ENCODE peak calls at places on chromosomes 4 and X, in five cellular contexts. One of them, this sample, is unnamed.

GRCh38 chrX:27890611-27891010 is 82.8 kb downstream of the MAGEB10 start:
- DNase-seq in omental fat pad: no peak
- DNase-seq in breast epithelium: no peak
- DNase-seq in mucosa of descending colon: no peak
- DNase-seq in cardiac muscle cell: no peak
- DNase-seq in this sample: no peak

GRCh38 chrX:9315086-9315485 is 149.8 kb upstream of the TBL1X start:
- DNase-seq in cardiac muscle cell: no peak
- DNase-seq in breast epithelium: no peak
- DNase-seq in omental fat pad: no peak
- DNase-seq in mucosa of descending colon: no peak
- DNase-seq in this sample: no peak

GRCh38 chrX:72573158-72573511 is 492 bp upstream of the HDAC8 start:
- DNase-seq in mucosa of descending colon: no peak
- DNase-seq in breast epithelium: no peak
- DNase-seq in cardiac muscle cell: no peak
- DNase-seq in omental fat pad: no peak
- DNase-seq in this sample: no peak

GRCh38 chr4:40178672-40179071 is 18.2 kb upstream of the RHOH start:
- DNase-seq in mucosa of descending colon: no peak
- DNase-seq in cardiac muscle cell: no peak
- DNase-seq in omental fat pad: no peak
- DNase-seq in breast epithelium: no peak
- DNase-seq in this sample: no peak

GRCh38 chr4:14178421-14178820 is 550.9 kb upstream of the BOD1L1 start:
- DNase-seq in omental fat pad: no peak
- DNase-seq in cardiac muscle cell: no peak
- DNase-seq in breast epithelium: no peak
- DNase-seq in mucosa of descending colon: no peak
- DNase-seq in this sample: no peak

GRCh38 chr4:184274288-184274951 is 56.7 kb upstream of the ENPP6 start:
- DNase-seq in cardiac muscle cell: peak; percentile 11
- DNase-seq in mucosa of descending colon: no peak
- DNase-seq in omental fat pad: no peak
- DNase-seq in breast epithelium: no peak
- DNase-seq in this sample: no peak

GRCh38 chr4:21130606-21131005 is 430.3 kb downstream of the PACRGL start:
- DNase-seq in cardiac muscle cell: no peak
- DNase-seq in breast epithelium: no peak
- DNase-seq in omental fat pad: no peak
- DNase-seq in mucosa of descending colon: no peak
- DNase-seq in this sample: no peak

GRCh38 chr4:87354168-87355102 is 31.8 kb upstream of the HSD17B13 start:
- DNase-seq in breast epithelium: no peak
- DNase-seq in cardiac muscle cell: no peak
- DNase-seq in omental fat pad: no peak
- DNase-seq in mucosa of descending colon: no peak
- DNase-seq in this sample: no peak

GRCh38 chr4:109216085-109216696 is 86.3 kb downstream of the COL25A1 start:
- DNase-seq in omental fat pad: no peak
- DNase-seq in mucosa of descending colon: no peak
- DNase-seq in cardiac muscle cell: no peak
- DNase-seq in breast epithelium: no peak
- DNase-seq in this sample: no peak

GRCh38 chr4:186015212-186015817 is 53.6 kb upstream of the TLR3 start:
- DNase-seq in mucosa of descending colon: no peak
- DNase-seq in cardiac muscle cell: no peak
- DNase-seq in breast epithelium: no peak
- DNase-seq in omental fat pad: no peak
- DNase-seq in this sample: no peak

GRCh38 chrX:8289523-8289922 is 118.5 kb upstream of the VCX2 start:
- DNase-seq in breast epithelium: no peak
- DNase-seq in omental fat pad: no peak
- DNase-seq in mucosa of descending colon: no peak
- DNase-seq in cardiac muscle cell: no peak
- DNase-seq in this sample: no peak

GRCh38 chrX:110175146-110175545 is 142.7 kb downstream of the AMMECR1 start:
- DNase-seq in breast epithelium: no peak
- DNase-seq in cardiac muscle cell: no peak
- DNase-seq in mucosa of descending colon: no peak
- DNase-seq in omental fat pad: no peak
- DNase-seq in this sample: no peak

GRCh38 chr4:160947653-160948052 is 1216.1 kb downstream of the FSTL5 start:
- DNase-seq in omental fat pad: no peak
- DNase-seq in mucosa of descending colon: no peak
- DNase-seq in cardiac muscle cell: peak; percentile 5
- DNase-seq in breast epithelium: no peak
- DNase-seq in this sample: no peak

GRCh38 chrX:39133971-39134370 is 332.7 kb downstream of the MID1IP1 start:
- DNase-seq in breast epithelium: no peak
- DNase-seq in mucosa of descending colon: peak; percentile 47
- DNase-seq in cardiac muscle cell: peak; percentile 28
- DNase-seq in omental fat pad: no peak
- DNase-seq in this sample: no peak

GRCh38 chr4:187004628-187005027 is 281.0 kb upstream of the FAT1 start:
- DNase-seq in breast epithelium: no peak
- DNase-seq in mucosa of descending colon: no peak
- DNase-seq in omental fat pad: no peak
- DNase-seq in cardiac muscle cell: no peak
- DNase-seq in this sample: no peak

GRCh38 chrX:24145340-24146186 is 4.0 kb upstream of the ZFX start:
- DNase-seq in mucosa of descending colon: no peak
- DNase-seq in breast epithelium: no peak
- DNase-seq in cardiac muscle cell: no peak
- DNase-seq in omental fat pad: no peak
- DNase-seq in this sample: no peak

GRCh38 chr4:40675166-40675565 is 45.5 kb upstream of the RBM47 start:
- DNase-seq in cardiac muscle cell: no peak
- DNase-seq in breast epithelium: no peak
- DNase-seq in mucosa of descending colon: no peak
- DNase-seq in omental fat pad: no peak
- DNase-seq in this sample: no peak

GRCh38 chr4:58113083-58113482 is 1002.9 kb upstream of the IGFBP7 start:
- DNase-seq in omental fat pad: no peak
- DNase-seq in mucosa of descending colon: no peak
- DNase-seq in cardiac muscle cell: peak; percentile 2
- DNase-seq in breast epithelium: no peak
- DNase-seq in this sample: no peak

GRCh38 chrX:86051741-86052140 is 4.4 kb upstream of the CHM start:
- DNase-seq in omental fat pad: no peak
- DNase-seq in cardiac muscle cell: no peak
- DNase-seq in breast epithelium: no peak
- DNase-seq in mucosa of descending colon: no peak
- DNase-seq in this sample: no peak

GRCh38 chr4:100190643-100191600 is 654 bp upstream of the DDIT4L start:
- DNase-seq in mucosa of descending colon: no peak
- DNase-seq in cardiac muscle cell: peak; percentile 57
- DNase-seq in breast epithelium: no peak
- DNase-seq in omental fat pad: no peak
- DNase-seq in this sample: no peak

GRCh38 chrX:150587585-150588503 is 19.4 kb downstream of the MTM1 start:
- DNase-seq in mucosa of descending colon: no peak
- DNase-seq in breast epithelium: no peak
- DNase-seq in omental fat pad: no peak
- DNase-seq in cardiac muscle cell: no peak
- DNase-seq in this sample: no peak

GRCh38 chrX:134948333-134949241 is 42.2 kb upstream of the SMIM10 start:
- DNase-seq in breast epithelium: no peak
- DNase-seq in cardiac muscle cell: peak; percentile 20
- DNase-seq in mucosa of descending colon: no peak
- DNase-seq in omental fat pad: no peak
- DNase-seq in this sample: no peak

GRCh38 chr4:1247811-1248261 is 1.1 kb downstream of the CTBP1 start:
- DNase-seq in mucosa of descending colon: no peak
- DNase-seq in breast epithelium: peak; percentile 54
- DNase-seq in omental fat pad: no peak
- DNase-seq in cardiac muscle cell: peak; percentile 62
- DNase-seq in this sample: no peak

GRCh38 chrX:120244735-120245498 is 5.7 kb upstream of the ZBTB33 start:
- DNase-seq in mucosa of descending colon: peak; percentile 76
- DNase-seq in omental fat pad: no peak
- DNase-seq in cardiac muscle cell: peak; percentile 61
- DNase-seq in breast epithelium: peak; percentile 74
- DNase-seq in this sample: no peak

GRCh38 chr4:176539785-176540175 is 220.0 kb downstream of the SPCS3 start:
- DNase-seq in mucosa of descending colon: no peak
- DNase-seq in omental fat pad: no peak
- DNase-seq in cardiac muscle cell: no peak
- DNase-seq in breast epithelium: no peak
- DNase-seq in this sample: no peak

DNA sequence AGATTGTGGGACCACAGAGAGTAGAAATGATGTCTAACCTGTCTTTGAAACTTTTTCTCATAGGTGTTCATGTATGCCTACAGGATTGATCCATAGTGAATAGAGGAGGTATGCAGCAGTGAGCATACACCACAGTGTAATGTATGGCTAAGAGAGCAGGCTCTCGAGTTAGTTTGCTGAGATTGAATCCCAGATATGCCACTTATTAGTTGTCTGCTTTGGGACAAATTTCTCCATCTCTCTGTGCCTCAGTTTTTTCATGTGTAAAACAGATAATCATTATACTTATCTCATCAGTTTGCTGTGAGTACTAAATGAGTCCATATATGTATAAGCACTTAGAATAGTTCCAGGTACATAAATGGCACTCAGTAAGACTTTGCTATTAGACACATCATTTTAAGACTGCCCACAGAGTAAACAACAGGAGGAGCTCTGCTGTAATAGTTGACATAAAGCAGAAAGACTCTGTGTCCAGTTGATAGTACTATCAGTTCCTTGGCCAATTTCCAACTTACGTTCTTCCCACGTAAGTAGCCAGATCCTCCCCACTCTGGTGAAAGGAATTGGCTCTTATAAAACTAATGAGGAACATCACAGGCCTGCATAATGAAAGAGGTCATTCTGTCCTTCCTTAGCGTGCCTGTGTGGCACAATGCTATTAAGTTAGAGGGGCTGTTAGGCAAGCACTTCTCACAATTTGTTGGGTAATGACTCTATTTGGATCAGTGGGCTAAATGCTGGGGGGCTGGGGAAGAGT is 20.7 kb upstream of the RNF150 start:
- DNase-seq in omental fat pad: no peak
- DNase-seq in mucosa of descending colon: no peak
- DNase-seq in cardiac muscle cell: peak; percentile 52
- DNase-seq in breast epithelium: no peak
- DNase-seq in this sample: no peak
- TF ChIP-seq CTCF in omental fat pad: no peak
- TF ChIP-seq CTCF in mucosa of descending colon: no peak
- TF ChIP-seq CTCF in cardiac muscle cell: no peak
- TF ChIP-seq CTCF in breast epithelium: no peak
- TF ChIP-seq CTCF in this sample: no peak

GRCh38 chr4:90415116-90415515 is 287.9 kb downstream of the CCSER1 start:
- DNase-seq in mucosa of descending colon: no peak
- DNase-seq in cardiac muscle cell: no peak
- DNase-seq in breast epithelium: no peak
- DNase-seq in omental fat pad: no peak
- DNase-seq in this sample: no peak

DNA sequence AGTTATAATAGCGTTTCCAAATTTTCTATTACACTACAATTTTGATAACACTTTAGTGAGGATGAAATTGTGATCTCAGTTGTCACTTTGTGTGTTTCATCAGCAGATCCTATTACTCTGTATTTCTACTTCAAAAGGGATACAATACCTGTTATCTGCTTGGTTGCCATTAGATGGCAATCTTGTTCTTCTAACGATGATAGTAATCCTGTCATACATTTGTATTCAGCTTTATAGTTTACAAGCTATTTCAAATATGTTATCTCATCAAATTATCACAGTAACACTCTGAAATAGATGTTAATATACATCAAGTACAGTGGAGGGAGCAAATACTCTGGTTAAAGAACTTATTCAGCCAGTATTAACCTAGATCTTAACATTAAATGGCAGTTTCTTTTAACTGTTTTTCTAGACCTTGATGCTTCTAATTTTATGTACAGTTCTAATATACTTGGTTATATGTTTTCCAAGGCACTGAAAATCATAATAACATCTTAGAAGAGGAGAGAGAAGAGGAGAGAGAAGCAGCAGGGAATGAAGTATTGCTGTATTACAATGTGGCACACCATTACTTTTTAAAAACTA is 292.0 kb downstream of the CCSER1 start:
- DNase-seq in omental fat pad: no peak
- DNase-seq in cardiac muscle cell: peak; percentile 15
- DNase-seq in mucosa of descending colon: no peak
- DNase-seq in breast epithelium: no peak
- DNase-seq in this sample: no peak
- TF ChIP-seq CTCF in omental fat pad: no peak
- TF ChIP-seq CTCF in cardiac muscle cell: peak; percentile 44
- TF ChIP-seq CTCF in mucosa of descending colon: no peak
- TF ChIP-seq CTCF in breast epithelium: peak; percentile 29
- TF ChIP-seq CTCF in this sample: peak; percentile 51

GRCh38 chrX:78119521-78120227 is 15.6 kb downstream of the PGK1 start:
- DNase-seq in cardiac muscle cell: no peak
- DNase-seq in breast epithelium: no peak
- DNase-seq in mucosa of descending colon: no peak
- DNase-seq in omental fat pad: no peak
- DNase-seq in this sample: no peak
- TF ChIP-seq CTCF in cardiac muscle cell: peak; percentile 25
- TF ChIP-seq CTCF in breast epithelium: no peak
- TF ChIP-seq CTCF in mucosa of descending colon: no peak
- TF ChIP-seq CTCF in omental fat pad: no peak
- TF ChIP-seq CTCF in this sample: no peak

GRCh38 chrX:11609109-11609508 is 56.6 kb downstream of the ARHGAP6 start:
- DNase-seq in omental fat pad: no peak
- DNase-seq in mucosa of descending colon: no peak
- DNase-seq in cardiac muscle cell: no peak
- DNase-seq in breast epithelium: no peak
- DNase-seq in this sample: no peak

GRCh38 chrX:11611161-11611560 is 54.6 kb downstream of the ARHGAP6 start:
- DNase-seq in omental fat pad: no peak
- DNase-seq in cardiac muscle cell: no peak
- DNase-seq in mucosa of descending colon: no peak
- DNase-seq in breast epithelium: no peak
- DNase-seq in this sample: no peak

GRCh38 chrX:11606408-11606807 is 59.3 kb downstream of the ARHGAP6 start:
- DNase-seq in breast epithelium: no peak
- DNase-seq in omental fat pad: no peak
- DNase-seq in mucosa of descending colon: no peak
- DNase-seq in cardiac muscle cell: no peak
- DNase-seq in this sample: no peak

GRCh38 chrX:11611965-11612364 is 53.8 kb downstream of the ARHGAP6 start:
- DNase-seq in omental fat pad: no peak
- DNase-seq in breast epithelium: no peak
- DNase-seq in cardiac muscle cell: no peak
- DNase-seq in mucosa of descending colon: no peak
- DNase-seq in this sample: no peak
- TF ChIP-seq CTCF in omental fat pad: no peak
- TF ChIP-seq CTCF in breast epithelium: no peak
- TF ChIP-seq CTCF in cardiac muscle cell: no peak
- TF ChIP-seq CTCF in mucosa of descending colon: no peak
- TF ChIP-seq CTCF in this sample: no peak

GRCh38 chr4:88528861-88529260 is 5.3 kb upstream of the PYURF start:
- DNase-seq in cardiac muscle cell: no peak
- DNase-seq in mucosa of descending colon: no peak
- DNase-seq in breast epithelium: no peak
- DNase-seq in omental fat pad: no peak
- DNase-seq in this sample: no peak
- TF ChIP-seq CTCF in cardiac muscle cell: no peak
- TF ChIP-seq CTCF in mucosa of descending colon: no peak
- TF ChIP-seq CTCF in breast epithelium: no peak
- TF ChIP-seq CTCF in omental fat pad: no peak
- TF ChIP-seq CTCF in this sample: peak; percentile 36

GRCh38 chrX:70452143-70452733 is 7.6 kb downstream of the DLG3 start:
- DNase-seq in mucosa of descending colon: peak; percentile 73
- DNase-seq in cardiac muscle cell: peak; percentile 46
- DNase-seq in omental fat pad: no peak
- DNase-seq in breast epithelium: peak; percentile 55
- DNase-seq in this sample: no peak
- TF ChIP-seq CTCF in mucosa of descending colon: no peak
- TF ChIP-seq CTCF in cardiac muscle cell: peak; percentile 72
- TF ChIP-seq CTCF in omental fat pad: no peak
- TF ChIP-seq CTCF in breast epithelium: peak; percentile 53
- TF ChIP-seq CTCF in this sample: peak; percentile 57

This sample was measured in mesothelial cell of epicardium.